ENCODE peak calls at places on chromosomes 16 and 17, in seven cellular contexts. O is fibroblast of lung, Z is body of pancreas, U is upper lobe of right lung, Q is hepatocyte, B is neural progenitor cell, K is ovary. J is an unnamed sample.
A peak's percentile ranks its signal among the peaks of the same experiment; 100 is the strongest.

GRCh38 chr17:11388061-11388460 is 147.0 kb downstream of the SHISA6 start:
- DNase-seq in Q (peak; percentile 51), Z (no peak), K (no peak), O (no peak), B (peak; percentile 62), U (no peak), J (no peak)

GRCh38 chr16:89853306-89853993 is 19.9 kb upstream of the TCF25 start:
- DNase-seq in Q (no peak), O (no peak), U (no peak), K (no peak), Z (no peak), B (no peak), J (no peak)

GRCh38 chr17:17017343-17018014 is 24.8 kb upstream of the MPRIP start:
- DNase-seq in O (no peak), B (no peak), K (peak; percentile 6), Z (no peak), Q (no peak), U (no peak), J (no peak)

GRCh38 chr16:54750249-54750648 is 180.4 kb upstream of the IRX5 start:
- DNase-seq in B (no peak), Q (no peak), Z (no peak), U (no peak), O (no peak), K (no peak), J (no peak)

GRCh38 chr16:19842758-19843157 is 41.9 kb downstream of the GPRC5B start:
- DNase-seq in Z (no peak), K (no peak), U (no peak), O (no peak), Q (no peak), B (no peak), J (no peak)

GRCh38 chr16:88669986-88670385 is 7.1 kb upstream of the MVD start:
- DNase-seq in U (no peak), K (no peak), Z (no peak), O (no peak), B (no peak), Q (no peak), J (no peak)

GRCh38 chr17:50891577-50891989 is 25.4 kb upstream of the TOB1 start:
- DNase-seq in K (no peak), O (no peak), U (no peak), B (no peak), Z (no peak), Q (no peak), J (no peak)

GRCh38 chr17:18968945-18969887 is 17.3 kb downstream of the SLC5A10 start:
- DNase-seq in Q (peak; percentile 59), K (no peak), B (no peak), U (no peak), Z (no peak), O (no peak), J (peak; percentile 86)

GRCh38 chr16:86664518-86665318 is 86.4 kb downstream of the FOXL1 start:
- DNase-seq in U (no peak), Q (peak; percentile 80), O (peak; percentile 96), Z (no peak), B (no peak), K (no peak), J (peak; percentile 91)

GRCh38 chr17:7072406-7072805 is 7.6 kb downstream of the CLEC10A start:
- DNase-seq in O (no peak), K (no peak), Z (no peak), B (no peak), Q (no peak), U (no peak), J (no peak)

GRCh38 chr17:28533091-28533670 is 19.2 kb downstream of the UNC119 start:
- DNase-seq in Q (no peak), K (no peak), B (no peak), U (no peak), Z (no peak), O (no peak), J (no peak)

GRCh38 chr16:50762241-50762640 is 20.4 kb downstream of the CYLD start:
- DNase-seq in Q (no peak), Z (no peak), U (no peak), O (peak; percentile 14), K (no peak), B (no peak), J (no peak)

GRCh38 chr16:66357523-66357928 is 9.0 kb upstream of the CDH5 start:
- DNase-seq in Q (peak; percentile 83), K (no peak), O (peak; percentile 85), B (peak; percentile 75), U (no peak), Z (peak; percentile 60), J (peak; percentile 90)

GRCh38 chr17:8985054-8985701 is 19.7 kb upstream of the PIK3R5 start:
- DNase-seq in O (no peak), Z (no peak), Q (no peak), B (no peak), K (no peak), U (no peak), J (no peak)

GRCh38 chr17:66353937-66354401 is 51.6 kb downstream of the PRKCA start:
- DNase-seq in K (no peak), Q (no peak), Z (no peak), U (no peak), B (no peak), O (peak; percentile 57), J (no peak)

GRCh38 chr17:30267625-30268024 is 24.1 kb downstream of the BLMH start:
- DNase-seq in K (no peak), B (no peak), O (no peak), Q (no peak), Z (no peak), U (no peak), J (no peak)

GRCh38 chr17:74454197-74455024 is 12.0 kb upstream of the CD300A start:
- DNase-seq in B (peak; percentile 38), K (no peak), O (peak; percentile 64), Q (peak; percentile 97), U (peak; percentile 96), Z (peak; percentile 95), J (no peak)

GRCh38 chr17:3772764-3773163 is 28.2 kb downstream of the ITGAE start:
- DNase-seq in K (no peak), O (no peak), B (no peak), Z (no peak), Q (no peak), U (no peak), J (no peak)
- TF ChIP-seq CTCF in K (no peak), O (no peak), B (no peak), Z (no peak), Q (no peak), U (no peak), J (no peak)

GRCh38 chr16:4668313-4668960 is 24.9 kb upstream of the NUDT16L1 start:
- DNase-seq in Q (no peak), O (no peak), Z (no peak), K (no peak), B (no peak), U (no peak), J (no peak)
- H3K36me3 ChIP-seq in Q (no peaks in the 10 kb centered on the region), O (peaks cover 21% of the 10 kb centered on the region), Z (no peaks in the 10 kb centered on the region), K (no peaks in the 10 kb centered on the region), B (no peaks in the 10 kb centered on the region), U (peaks cover 71% of the 10 kb centered on the region), J (peaks cover 7% of the 10 kb centered on the region)

GRCh38 chr17:45408611-45409421 is 23.9 kb downstream of the ARHGAP27 start:
- DNase-seq in K (no peak), Q (no peak), Z (no peak), U (no peak), B (no peak), O (no peak), J (no peak)
- H3K4me1 ChIP-seq in K (peaks cover 4% of the 10 kb centered on the region), Q (peaks cover 52% of the 10 kb centered on the region), Z (no peaks in the 10 kb centered on the region), U (peaks cover 68% of the 10 kb centered on the region), B (peaks cover 17% of the 10 kb centered on the region), O (peaks cover 2% of the 10 kb centered on the region), J (no peaks in the 10 kb centered on the region)

GRCh38 chr17:58235821-58236220 is 2.6 kb upstream of the LPO start:
- DNase-seq in B (no peak), K (no peak), Z (no peak), Q (no peak), O (no peak), U (no peak), J (no peak)

GRCh38 chr17:58229881-58230280 is 8.5 kb upstream of the LPO start:
- DNase-seq in O (no peak), U (no peak), B (no peak), Z (no peak), Q (no peak), K (no peak), J (no peak)

GRCh38 chr17:58231644-58232043 is 6.7 kb upstream of the LPO start:
- DNase-seq in B (no peak), O (no peak), K (no peak), Q (no peak), Z (no peak), U (no peak), J (no peak)

GRCh38 chr17:58233547-58233946 is 4.8 kb upstream of the LPO start:
- DNase-seq in K (no peak), B (no peak), Z (no peak), U (no peak), Q (no peak), O (no peak), J (no peak)

GRCh38 chr17:58232707-58233156 is 5.7 kb upstream of the LPO start:
- DNase-seq in B (no peak), O (peak; percentile 12), K (no peak), Z (no peak), U (peak; percentile 70), Q (no peak), J (peak; percentile 41)
- TF ChIP-seq CTCF in B (no peak), O (no peak), K (no peak), Z (no peak), U (no peak), Q (no peak), J (no peak)

DNA sequence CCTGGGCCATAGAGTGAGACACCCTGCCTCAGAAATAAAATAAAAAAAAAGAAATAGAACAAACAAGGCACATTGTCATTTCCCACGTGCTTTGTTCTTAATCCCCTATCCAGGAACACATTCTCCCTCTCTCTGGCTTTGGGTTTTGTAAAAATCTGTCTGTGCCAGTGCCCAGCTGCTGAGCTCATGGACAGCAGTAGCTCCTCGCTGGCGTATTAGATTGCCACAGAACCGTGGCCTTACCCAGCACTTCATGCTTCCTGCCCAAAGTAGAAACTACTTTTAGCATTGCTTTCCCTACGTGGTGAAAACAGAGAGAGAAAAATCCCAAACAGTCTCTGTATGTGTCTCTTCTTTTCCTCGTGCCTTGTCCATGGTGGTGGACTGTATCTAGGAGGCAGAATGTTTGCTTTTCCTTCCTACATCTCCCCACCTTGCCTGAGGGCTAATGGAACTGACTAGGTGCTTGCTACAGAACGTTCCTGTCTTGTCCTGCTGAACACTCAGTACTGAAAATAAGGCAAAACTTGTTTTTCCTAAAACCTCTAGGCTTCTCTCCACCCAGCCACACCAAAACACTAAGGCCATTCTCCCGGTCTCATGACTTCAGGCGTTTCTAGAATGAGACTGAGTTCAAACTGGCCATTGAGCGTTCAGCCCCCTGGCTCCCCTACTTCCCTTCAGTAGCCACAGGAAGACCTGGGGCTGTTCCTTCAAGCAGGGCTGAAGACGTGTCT is 26.1 kb downstream of the MNT start:
- DNase-seq in Q (no peak), Z (no peak), K (no peak), O (no peak), B (no peak), U (no peak), J (no peak)
- H3K36me3 ChIP-seq in Q (no peaks in the 10 kb centered on the region), Z (no peaks in the 10 kb centered on the region), K (no peaks in the 10 kb centered on the region), O (peaks cover 17% of the 10 kb centered on the region), B (no peaks in the 10 kb centered on the region), U (peaks cover 71% of the 10 kb centered on the region), J (no peaks in the 10 kb centered on the region)

DNA sequence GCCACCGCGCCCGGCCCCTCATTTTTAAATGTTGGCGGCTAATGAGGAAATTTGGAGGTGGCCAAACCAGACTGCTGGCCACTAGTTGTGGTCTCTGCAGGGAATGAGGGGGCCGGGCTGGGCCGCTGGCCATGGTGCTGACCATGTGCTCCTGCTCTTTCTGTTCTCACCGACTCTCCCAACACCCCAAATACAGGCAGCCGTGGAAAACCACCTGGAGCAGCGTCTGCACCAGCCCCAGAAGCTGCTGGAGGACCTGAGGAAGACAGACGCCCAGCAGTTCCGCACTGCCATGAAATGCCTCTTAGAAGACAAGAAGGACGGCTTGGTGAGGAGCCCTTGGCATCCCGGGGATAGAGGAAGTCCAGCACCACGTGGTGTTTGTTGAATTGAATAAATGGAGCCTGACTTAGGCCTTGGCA is 21.3 kb downstream of the OTOA start:
- DNase-seq in K (no peak), U (no peak), O (no peak), Z (no peak), Q (peak; percentile 13), B (peak; percentile 79), J (no peak)
- H3K4me1 ChIP-seq in K (no peaks in the 10 kb centered on the region), U (no peaks in the 10 kb centered on the region), O (no peaks in the 10 kb centered on the region), Z (no peaks in the 10 kb centered on the region), Q (no peaks in the 10 kb centered on the region), B (no peaks in the 10 kb centered on the region), J (no peaks in the 10 kb centered on the region)

J was measured in PC-3.